ENCODE peak calls at places on chromosomes 3 and 15, in five cellular contexts. One of them, this sample, is unnamed.

GRCh38 chr3:23455084-23455483 is 252.0 kb downstream of the UBE2E2 start:
- DNase-seq in HFFc6: peak
- DNase-seq in cardiac fibroblast: peak
- DNase-seq in activated B cell treated with CpG ODN at 0.5 μM for 24 hours: no peak
- DNase-seq in HS-5: peak
- DNase-seq in this sample: peak

GRCh38 chr15:77654975-77655374 is 22.3 kb upstream of the LINGO1 start:
- DNase-seq in HFFc6: no peak
- DNase-seq in cardiac fibroblast: no peak
- DNase-seq in activated B cell treated with CpG ODN at 0.5 μM for 24 hours: no peak
- DNase-seq in HS-5: no peak
- DNase-seq in this sample: no peak

GRCh38 chr3:128340904-128341555 is 125.7 kb downstream of the DNAJB8 start:
- DNase-seq in HFFc6: no peak
- DNase-seq in cardiac fibroblast: no peak
- DNase-seq in activated B cell treated with CpG ODN at 0.5 μM for 24 hours: no peak
- DNase-seq in HS-5: no peak
- DNase-seq in this sample: no peak

GRCh38 chr15:40769310-40770146 is at the start of gene C15orf62:
- DNase-seq in HFFc6: no peak
- DNase-seq in cardiac fibroblast: peak
- DNase-seq in activated B cell treated with CpG ODN at 0.5 μM for 24 hours: peak
- DNase-seq in HS-5: no peak
- DNase-seq in this sample: no peak

GRCh38 chr15:47358876-47359275 is 358.4 kb upstream of the SEMA6D start:
- DNase-seq in HFFc6: no peak
- DNase-seq in cardiac fibroblast: no peak
- DNase-seq in activated B cell treated with CpG ODN at 0.5 μM for 24 hours: no peak
- DNase-seq in HS-5: no peak
- DNase-seq in this sample: no peak

GRCh38 chr15:60385620-60386552 is 11.9 kb downstream of the ANXA2 start:
- DNase-seq in HFFc6: no peak
- DNase-seq in cardiac fibroblast: peak
- DNase-seq in activated B cell treated with CpG ODN at 0.5 μM for 24 hours: no peak
- DNase-seq in HS-5: no peak
- DNase-seq in this sample: no peak

GRCh38 chr3:30614943-30615342 is 8.5 kb downstream of the TGFBR2 start:
- DNase-seq in HFFc6: no peak
- DNase-seq in cardiac fibroblast: no peak
- DNase-seq in activated B cell treated with CpG ODN at 0.5 μM for 24 hours: no peak
- DNase-seq in HS-5: no peak
- DNase-seq in this sample: no peak

GRCh38 chr15:66763186-66764066 is 61.4 kb downstream of the SMAD6 start:
- DNase-seq in HFFc6: no peak
- DNase-seq in cardiac fibroblast: peak
- DNase-seq in activated B cell treated with CpG ODN at 0.5 μM for 24 hours: no peak
- DNase-seq in HS-5: no peak
- DNase-seq in this sample: no peak

GRCh38 chr3:43770426-43771103 is 79.8 kb downstream of the ABHD5 start:
- DNase-seq in HFFc6: peak
- DNase-seq in cardiac fibroblast: peak
- DNase-seq in activated B cell treated with CpG ODN at 0.5 μM for 24 hours: no peak
- DNase-seq in HS-5: no peak
- DNase-seq in this sample: no peak

GRCh38 chr15:52567886-52568568 is 803 bp downstream of the ARPP19 start:
- DNase-seq in HFFc6: no peak
- DNase-seq in cardiac fibroblast: peak
- DNase-seq in activated B cell treated with CpG ODN at 0.5 μM for 24 hours: no peak
- DNase-seq in HS-5: no peak
- DNase-seq in this sample: no peak

GRCh38 chr15:38518084-38518483 is 46.5 kb downstream of the RASGRP1 start:
- DNase-seq in HFFc6: no peak
- DNase-seq in cardiac fibroblast: no peak
- DNase-seq in activated B cell treated with CpG ODN at 0.5 μM for 24 hours: no peak
- DNase-seq in HS-5: no peak
- DNase-seq in this sample: no peak

GRCh38 chr15:58361291-58361759 is 70.5 kb upstream of the LIPC start:
- DNase-seq in HFFc6: peak
- DNase-seq in cardiac fibroblast: peak
- DNase-seq in activated B cell treated with CpG ODN at 0.5 μM for 24 hours: no peak
- DNase-seq in HS-5: peak
- DNase-seq in this sample: peak

GRCh38 chr3:24579008-24579407 is 84.4 kb upstream of the THRB start:
- DNase-seq in HFFc6: no peak
- DNase-seq in cardiac fibroblast: no peak
- DNase-seq in activated B cell treated with CpG ODN at 0.5 μM for 24 hours: no peak
- DNase-seq in HS-5: no peak
- DNase-seq in this sample: no peak

This sample was measured in AG04449.